ENCODE peak calls at places on chromosomes 11 and 22, in six cellular contexts. One of them, this sample, is unnamed.

GRCh38 chr11:32034680-32035079 is 56.2 kb upstream of the RCN1 start:
- DNase-seq in anterior cingulate cortex: no peak
- DNase-seq in smooth muscle cell of the brain vasculature: no peak
- DNase-seq in NCI-H345: no peak
- DNase-seq in K562: no peak
- DNase-seq in HT1080: no peak
- DNase-seq in this sample: no peak

GRCh38 chr22:44132724-44133123 is 48.0 kb upstream of the PARVG start:
- DNase-seq in anterior cingulate cortex: no peak
- DNase-seq in smooth muscle cell of the brain vasculature: no peak
- DNase-seq in NCI-H345: no peak
- DNase-seq in K562: no peak
- DNase-seq in HT1080: no peak
- DNase-seq in this sample: no peak

GRCh38 chr11:126405906-126406305 is 50.4 kb downstream of the ST3GAL4 start:
- DNase-seq in anterior cingulate cortex: no peak
- DNase-seq in smooth muscle cell of the brain vasculature: no peak
- DNase-seq in NCI-H345: no peak
- DNase-seq in K562: no peak
- DNase-seq in HT1080: no peak
- DNase-seq in this sample: no peak

GRCh38 chr11:94543695-94544581 is at the start of gene FUT4:
- DNase-seq in anterior cingulate cortex: peak
- DNase-seq in smooth muscle cell of the brain vasculature: peak
- DNase-seq in NCI-H345: peak
- DNase-seq in K562: peak
- DNase-seq in HT1080: peak
- DNase-seq in this sample: peak

GRCh38 chr22:47777426-47777825 is 1015.0 kb downstream of the TBC1D22A start:
- DNase-seq in anterior cingulate cortex: no peak
- DNase-seq in smooth muscle cell of the brain vasculature: no peak
- DNase-seq in NCI-H345: no peak
- DNase-seq in K562: no peak
- DNase-seq in HT1080: no peak
- DNase-seq in this sample: no peak

GRCh38 chr11:111819161-111820058 is 52.0 kb downstream of the ALG9 start:
- DNase-seq in anterior cingulate cortex: no peak
- DNase-seq in smooth muscle cell of the brain vasculature: peak
- DNase-seq in NCI-H345: no peak
- DNase-seq in K562: no peak
- DNase-seq in HT1080: no peak
- DNase-seq in this sample: no peak

GRCh38 chr11:74341926-74342325 is 30.5 kb upstream of the P4HA3 start:
- DNase-seq in anterior cingulate cortex: no peak
- DNase-seq in smooth muscle cell of the brain vasculature: no peak
- DNase-seq in NCI-H345: no peak
- DNase-seq in K562: no peak
- DNase-seq in HT1080: no peak
- DNase-seq in this sample: no peak

GRCh38 chr22:43289976-43290663 is 53.1 kb downstream of the SCUBE1 start:
- DNase-seq in anterior cingulate cortex: no peak
- DNase-seq in smooth muscle cell of the brain vasculature: peak
- DNase-seq in NCI-H345: peak
- DNase-seq in K562: no peak
- DNase-seq in HT1080: no peak
- DNase-seq in this sample: peak

This sample was measured in DMS79.